ENCODE peak calls at places on chromosomes 16 and 17, in six cellular contexts. P is mesendoderm, U is mesenchymal stem cell, Q is IMR-90, X is H9, T is H1. H is an unnamed sample.

GRCh38 chr17:79970576-79971068 is 65.0 kb downstream of the TBC1D16 start:
- DNase-seq in P (peak; percentile 83), U (peak; percentile 15), Q (peak; percentile 10), X (peak; percentile 85), T (no peak), H (no peak)

GRCh38 chr16:14528306-14528948 is 101.6 kb downstream of the PARN start:
- DNase-seq in P (peak; percentile 31), U (no peak), Q (no peak), X (no peak), T (no peak), H (no peak)

GRCh38 chr16:2296662-2297505 is 29.0 kb upstream of the RNPS1 start:
- DNase-seq in P (peak; percentile 65), U (no peak), Q (no peak), X (peak; percentile 71), T (peak; percentile 38), H (no peak)

GRCh38 chr17:38663125-38663751 is 11.5 kb downstream of the EPOP start:
- DNase-seq in P (peak; percentile 96), U (peak; percentile 61), Q (peak; percentile 29), X (peak; percentile 98), T (peak; percentile 83), H (no peak)

GRCh38 chr17:8225813-8226535 is 15.6 kb upstream of the AURKB start:
- DNase-seq in P (peak; percentile 84), U (peak; percentile 88), Q (peak; percentile 84), X (peak; percentile 82), T (no peak), H (peak; percentile 74)

GRCh38 chr16:30786936-30787612 is at the start of gene ZNF629:
- DNase-seq in P (peak; percentile 84), U (peak; percentile 77), Q (peak; percentile 57), X (peak; percentile 71), T (no peak), H (peak; percentile 87)

GRCh38 chr17:1557355-1558095 is 5.1 kb downstream of the PITPNA start:
- DNase-seq in P (no peak), U (peak; percentile 94), Q (peak; percentile 37), X (no peak), T (no peak), H (no peak)

GRCh38 chr17:68247445-68248198 is at the start of gene AMZ2:
- DNase-seq in P (peak; percentile 94), U (peak; percentile 93), Q (peak; percentile 91), X (peak; percentile 95), T (peak; percentile 68), H (peak; percentile 94)

GRCh38 chr17:48484850-48485249 is 46.0 kb downstream of the HOXB1 start:
- DNase-seq in P (no peak), U (peak; percentile 90), Q (peak; percentile 77), X (no peak), T (no peak), H (no peak)

GRCh38 chr17:9024497-9024896 is 3.2 kb downstream of the NTN1 start:
- DNase-seq in P (no peak), U (no peak), Q (no peak), X (peak; percentile 71), T (no peak), H (peak; percentile 43)

GRCh38 chr17:6374271-6374691 is 60.6 kb downstream of the AIPL1 start:
- DNase-seq in P (peak; percentile 52), U (peak; percentile 66), Q (peak; percentile 13), X (no peak), T (no peak), H (no peak)

GRCh38 chr16:351804-352520 is 561 bp downstream of the AXIN1 start:
- DNase-seq in P (peak; percentile 33), U (peak; percentile 26), Q (no peak), X (no peak), T (no peak), H (no peak)

GRCh38 chr16:11676799-11677198 is 8.5 kb downstream of the SNN start:
- DNase-seq in P (no peak), U (no peak), Q (no peak), X (no peak), T (no peak), H (no peak)
- H2BK5ac ChIP-seq in P (no peak overlapping the region), U (no peak overlapping the region), Q (no peak overlapping the region), X (no peak overlapping the region), T (no peak overlapping the region), H (no peak overlapping the region)

GRCh38 chr16:88060524-88061219 is 109.4 kb downstream of the BANP start:
- DNase-seq in P (no peak), U (no peak), Q (no peak), X (no peak), T (no peak), H (no peak)

GRCh38 chr16:88061346-88062110 is 110.3 kb downstream of the BANP start:
- DNase-seq in P (no peak), U (no peak), Q (no peak), X (no peak), T (no peak), H (no peak)

GRCh38 chr16:88063201-88063773 is 112.1 kb downstream of the BANP start:
- DNase-seq in P (no peak), U (peak; percentile 9), Q (peak; percentile 85), X (no peak), T (no peak), H (no peak)

GRCh38 chr16:88064011-88064888 is 113.0 kb downstream of the BANP start:
- DNase-seq in P (no peak), U (no peak), Q (peak; percentile 5), X (no peak), T (no peak), H (no peak)

GRCh38 chr16:88062341-88062861 is 111.2 kb downstream of the BANP start:
- DNase-seq in P (no peak), U (peak; percentile 62), Q (peak; percentile 78), X (no peak), T (no peak), H (peak; percentile 31)
- H2BK5ac ChIP-seq in P (no peak overlapping the region), U (no peak overlapping the region), Q (peak overlapping the region; percentile 89), X (no peak overlapping the region), T (no peak overlapping the region), H (no peak overlapping the region)

GRCh38 chr17:31488982-31489294 is 97.5 kb downstream of the RAB11FIP4 start:
- DNase-seq in P (peak; percentile 44), U (no peak), Q (no peak), X (no peak), T (no peak), H (no peak)
- H2BK5ac ChIP-seq in P (no peak overlapping the region), U (no peak overlapping the region), Q (no peak overlapping the region), X (no peak overlapping the region), T (peak overlapping the region; percentile 35), H (no peak overlapping the region)

GRCh38 chr16:21116148-21116693 is 34.4 kb downstream of the DNAH3 start:
- DNase-seq in P (peak; percentile 32), U (no peak), Q (no peak), X (peak; percentile 47), T (no peak), H (no peak)
- H2BK5ac ChIP-seq in P (no peak overlapping the region), U (no peak overlapping the region), Q (no peak overlapping the region), X (no peak overlapping the region), T (no peak overlapping the region), H (no peak overlapping the region)

GRCh38 chr17:35138218-35138617 is 3.9 kb downstream of the NLE1 start:
- DNase-seq in P (no peak), U (no peak), Q (no peak), X (no peak), T (no peak), H (no peak)

GRCh38 chr17:35146214-35146833 is 1.3 kb upstream of the UNC45B start:
- DNase-seq in P (no peak), U (no peak), Q (no peak), X (no peak), T (no peak), H (no peak)

GRCh38 chr17:35144840-35145239 is 2.7 kb upstream of the NLE1 start:
- DNase-seq in P (no peak), U (no peak), Q (no peak), X (no peak), T (no peak), H (no peak)

GRCh38 chr17:35142467-35142796 is 329 bp upstream of the NLE1 start:
- DNase-seq in P (no peak), U (no peak), Q (no peak), X (no peak), T (no peak), H (no peak)

GRCh38 chr17:35141681-35142466 is at the start of gene NLE1:
- DNase-seq in P (peak; percentile 86), U (peak; percentile 81), Q (peak; percentile 74), X (peak; percentile 92), T (peak; percentile 66), H (peak; percentile 80)
- H2BK5ac ChIP-seq in P (no peak within 1 kb of the TSS), U (no peak within 1 kb of the TSS), Q (peak within 1 kb of the TSS; percentile 6), X (no peak within 1 kb of the TSS), T (peak within 1 kb of the TSS; percentile 95), H (no peak within 1 kb of the TSS)

GRCh38 chr16:77376358-77376757 is 58.5 kb downstream of the ADAMTS18 start:
- DNase-seq in P (peak; percentile 49), U (no peak), Q (no peak), X (peak; percentile 45), T (no peak), H (no peak)

GRCh38 chr16:77375396-77375795 is 59.4 kb downstream of the ADAMTS18 start:
- DNase-seq in P (no peak), U (no peak), Q (no peak), X (no peak), T (no peak), H (no peak)

GRCh38 chr16:77373726-77374125 is 61.1 kb downstream of the ADAMTS18 start:
- DNase-seq in P (peak; percentile 46), U (no peak), Q (no peak), X (no peak), T (no peak), H (no peak)

GRCh38 chr16:77374384-77374783 is 60.5 kb downstream of the ADAMTS18 start:
- DNase-seq in P (peak; percentile 78), U (no peak), Q (no peak), X (no peak), T (no peak), H (no peak)
- H2BK5ac ChIP-seq in P (no peak overlapping the region), U (no peak overlapping the region), Q (no peak overlapping the region), X (no peak overlapping the region), T (no peak overlapping the region), H (no peak overlapping the region)

H was measured in neuronal stem cell.